ENCODE peak calls at places on chromosomes 4 and X, in six cellular contexts. Z, R, Y, K, G and S are unnamed samples.

GRCh38 chrX:13590914-13591313 is 21.5 kb downstream of the EGFL6 start:
- DNase-seq in Z (no peak), R (no peak), Y (no peak), K (no peak), G (no peak), S (no peak)

GRCh38 chr4:45292844-45293243 is 566.5 kb upstream of the GNPDA2 start:
- DNase-seq in Z (no peak), R (no peak), Y (no peak), K (no peak), G (no peak), S (no peak)

GRCh38 chr4:4752576-4753401 is 106.7 kb upstream of the MSX1 start:
- DNase-seq in Z (no peak), R (no peak), Y (no peak), K (no peak), G (no peak), S (no peak)

GRCh38 chrX:78333521-78333920 is 6.1 kb upstream of the CYSLTR1 start:
- DNase-seq in Z (peak; percentile 0), R (no peak), Y (no peak), K (peak; percentile 33), G (no peak), S (no peak)

GRCh38 chr4:55028196-55028595 is 97.2 kb downstream of the KDR start:
- DNase-seq in Z (no peak), R (no peak), Y (no peak), K (no peak), G (no peak), S (no peak)

GRCh38 chrX:41707218-41707617 is 16.8 kb upstream of the GPR82 start:
- DNase-seq in Z (no peak), R (no peak), Y (no peak), K (no peak), G (no peak), S (no peak)

GRCh38 chrX:103343105-103343504 is 13.1 kb downstream of the TCEAL7 start:
- DNase-seq in Z (peak; percentile 66), R (peak; percentile 45), Y (peak; percentile 24), K (peak; percentile 71), G (peak; percentile 29), S (peak; percentile 63)

GRCh38 chrX:119145241-119145653 is 17.6 kb upstream of the KIAA1210 start:
- DNase-seq in Z (peak; percentile 21), R (peak; percentile 24), Y (peak; percentile 31), K (peak; percentile 24), G (peak; percentile 20), S (peak; percentile 37)

GRCh38 chrX:74519870-74520269 is 94.6 kb downstream of the RLIM start:
- DNase-seq in Z (no peak), R (no peak), Y (no peak), K (peak; percentile 28), G (no peak), S (peak; percentile 37)

GRCh38 chr4:177671845-177672244 is 229.6 kb upstream of the AGA start:
- DNase-seq in Z (no peak), R (no peak), Y (no peak), K (no peak), G (no peak), S (no peak)

GRCh38 chr4:113707013-113707412 is 54.5 kb downstream of the CAMK2D start:
- DNase-seq in Z (peak; percentile 22), R (no peak), Y (no peak), K (peak; percentile 71), G (no peak), S (peak; percentile 69)

GRCh38 chrX:30887721-30888120 is 1.3 kb downstream of the TAB3 start:
- DNase-seq in Z (no peak), R (no peak), Y (no peak), K (no peak), G (no peak), S (no peak)
- H3K4me3 ChIP-seq in Z (no peak overlapping the region), R (no peak overlapping the region), Y (peak overlapping the region; percentile 77), K (peak overlapping the region; percentile 77), G (no peak overlapping the region), S (no peak overlapping the region)

DNA sequence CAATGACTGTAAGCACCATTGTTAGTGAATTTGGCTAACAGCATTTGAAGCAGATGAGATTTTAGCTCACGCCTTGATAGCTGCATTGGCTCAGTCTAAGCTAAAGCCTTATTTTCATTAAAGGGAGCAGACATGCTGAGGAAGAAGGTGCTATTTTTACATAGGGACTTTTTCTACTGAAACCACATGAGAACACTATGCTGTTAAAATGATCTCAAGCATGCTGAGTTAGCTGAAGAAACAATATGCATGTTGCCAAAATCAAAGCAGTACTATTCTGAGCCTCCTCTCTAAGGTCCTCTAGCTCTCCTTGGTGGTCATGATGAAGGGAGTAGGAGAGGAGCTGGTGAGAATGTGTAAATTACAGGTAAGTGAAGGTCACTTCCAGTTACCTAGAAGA is 134.4 kb upstream of the JADE1 start:
- DNase-seq in Z (no peak), R (no peak), Y (no peak), K (peak; percentile 65), G (no peak), S (no peak)
- TF ChIP-seq CTCF in Z (no peak), R (no peak), Y (no peak), K (no peak), G (no peak), S (no peak)

DNA sequence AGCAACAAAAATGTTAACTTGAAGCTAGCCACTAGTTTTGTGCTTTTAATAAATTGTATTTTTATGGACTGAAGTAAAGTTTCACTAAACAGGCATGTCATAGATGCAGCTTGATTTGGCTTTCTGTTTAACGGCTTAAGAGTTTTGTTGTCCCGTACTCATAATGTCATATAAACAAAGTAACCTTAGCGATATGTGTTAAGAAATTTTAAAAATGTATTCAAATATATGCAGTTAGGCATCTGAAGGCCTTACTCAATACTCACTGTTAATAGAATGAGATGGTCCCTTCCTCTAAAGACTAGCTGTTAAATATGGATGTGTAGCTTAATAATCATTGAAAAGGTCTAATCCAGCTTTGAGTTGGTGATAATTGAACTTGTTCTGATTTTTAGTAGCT is 1.0 kb upstream of the SCLT1 start:
- DNase-seq in Z (no peak), R (no peak), Y (no peak), K (peak; percentile 2), G (no peak), S (no peak)
- H3K4me3 ChIP-seq in Z (no peak overlapping the region), R (no peak overlapping the region), Y (no peak overlapping the region), K (no peak overlapping the region), G (no peak overlapping the region), S (peak overlapping the region; percentile 94)

GRCh38 chrX:34638116-34638515 is 19.0 kb downstream of the TMEM47 start:
- DNase-seq in Z (peak; percentile 57), R (no peak), Y (peak; percentile 51), K (peak; percentile 72), G (peak; percentile 1), S (peak; percentile 64)
- TF ChIP-seq CTCF in Z (peak; percentile 31), R (peak; percentile 34), Y (peak; percentile 72), K (peak; percentile 36), G (peak; percentile 62), S (peak; percentile 46)

GRCh38 chr4:173528378-173529321 is 1.4 kb downstream of the HAND2 start:
- DNase-seq in Z (peak; percentile 56), R (no peak), Y (peak; percentile 66), K (peak; percentile 71), G (no peak), S (peak; percentile 56)
- H3K4me3 ChIP-seq in Z (peak overlapping the region; percentile 81), R (peak overlapping the region; percentile 28), Y (peak overlapping the region; percentile 39), K (peak overlapping the region; percentile 94), G (peak overlapping the region; percentile 63), S (peak overlapping the region; percentile 92)

DNA sequence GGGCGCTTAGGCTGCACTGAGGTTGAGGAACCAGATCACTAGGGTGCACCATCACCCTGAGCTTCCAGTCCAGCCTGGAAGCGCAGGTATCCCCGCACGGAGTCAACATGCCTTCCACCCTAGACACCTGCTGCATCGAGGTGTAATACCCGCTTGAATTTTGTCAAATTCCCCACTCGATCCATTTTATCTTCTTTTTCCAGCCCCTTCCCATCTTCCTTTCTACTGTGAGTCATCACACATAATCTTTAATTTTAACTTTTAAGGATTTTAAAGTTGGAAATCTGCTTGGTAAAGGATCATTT is 824 bp downstream of the PLK4 start:
- DNase-seq in Z (no peak), R (no peak), Y (no peak), K (no peak), G (no peak), S (no peak)
- TF ChIP-seq CTCF in Z (no peak), R (no peak), Y (no peak), K (no peak), G (no peak), S (no peak)

DNA sequence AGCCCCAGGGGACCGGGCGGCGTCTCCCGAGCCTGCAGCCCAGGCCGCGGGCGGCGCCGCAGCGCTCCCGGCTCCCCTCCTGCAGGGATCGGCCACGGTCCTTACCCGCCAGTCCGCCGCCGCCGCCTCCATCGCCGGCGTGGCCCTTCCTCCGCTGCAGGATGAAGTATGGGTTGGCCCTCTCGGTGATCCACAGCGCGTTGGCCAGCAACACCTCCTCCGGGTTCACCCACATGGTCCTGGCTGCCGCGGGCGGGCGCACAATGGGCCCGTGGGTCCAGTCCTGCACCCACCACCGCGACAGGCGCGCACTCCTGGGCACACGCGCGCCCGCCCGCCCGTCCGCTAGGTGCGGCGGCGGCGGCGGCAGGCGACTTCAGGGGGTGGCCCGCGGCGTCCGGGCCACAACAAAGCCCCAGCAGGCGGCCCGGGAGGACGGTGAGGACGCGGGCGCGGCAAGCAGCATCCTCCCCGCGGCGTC is 334 bp downstream of the TBC1D9 start:
- DNase-seq in Z (peak; percentile 59), R (no peak), Y (peak; percentile 78), K (peak; percentile 37), G (peak; percentile 28), S (peak; percentile 35)
- H3K4me3 ChIP-seq in Z (peak overlapping the region; percentile 80), R (peak overlapping the region; percentile 67), Y (peak overlapping the region; percentile 82), K (peak overlapping the region; percentile 84), G (peak overlapping the region; percentile 77), S (peak overlapping the region; percentile 63)

DNA sequence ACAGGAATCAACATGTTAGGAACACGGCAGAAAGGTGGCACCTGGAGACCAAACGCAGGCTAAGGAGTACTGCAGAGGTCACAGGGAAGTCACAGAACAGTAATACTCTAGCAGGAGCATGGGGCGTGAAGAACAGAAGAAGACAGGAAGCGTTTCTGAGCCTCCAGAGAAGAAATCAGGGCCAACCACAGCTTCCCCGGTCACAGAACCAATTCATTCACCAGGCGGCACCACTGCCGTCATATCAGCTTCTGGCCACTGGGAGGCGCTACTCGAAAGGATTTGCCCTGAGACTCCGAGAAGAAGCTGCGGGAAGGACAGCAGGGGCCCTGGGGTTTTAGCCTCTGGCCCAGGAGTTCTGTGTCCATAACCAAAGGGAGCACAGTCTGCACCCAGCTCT is 78.0 kb upstream of the DRD5 start:
- DNase-seq in Z (peak; percentile 12), R (peak; percentile 88), Y (peak; percentile 71), K (no peak), G (peak; percentile 18), S (peak; percentile 30)
- TF ChIP-seq CTCF in Z (peak; percentile 48), R (peak; percentile 66), Y (peak; percentile 87), K (peak; percentile 3), G (peak; percentile 48), S (peak; percentile 56)

GRCh38 chr4:124903995-124904722 is 191.6 kb upstream of the ANKRD50 start:
- DNase-seq in Z (peak; percentile 76), R (no peak), Y (peak; percentile 5), K (peak; percentile 69), G (no peak), S (peak; percentile 72)
- H3K4me3 ChIP-seq in Z (no peak overlapping the region), R (no peak overlapping the region), Y (no peak overlapping the region), K (no peak overlapping the region), G (no peak overlapping the region), S (peak overlapping the region; percentile 28)